ENCODE peak calls at places on chromosomes 1 and 21, in six cellular contexts. One of them, this sample, is unnamed.
A peak's percentile ranks its signal among the peaks of the same experiment; 100 is the strongest.

GRCh38 chr1:207868252-207868768 is 42.6 kb downstream of the CD34 start:
- DNase-seq in Peyer's patch: no peak
- DNase-seq in KBM-7: peak; percentile 32
- DNase-seq in glutamatergic neuron: no peak
- DNase-seq in left colon: peak; percentile 74
- DNase-seq in lung microvascular endothelial cell: peak; percentile 52
- DNase-seq in this sample: no peak

GRCh38 chr1:110463695-110464094 is 12.7 kb downstream of the PROK1 start:
- DNase-seq in Peyer's patch: no peak
- DNase-seq in KBM-7: no peak
- DNase-seq in glutamatergic neuron: no peak
- DNase-seq in left colon: no peak
- DNase-seq in lung microvascular endothelial cell: no peak
- DNase-seq in this sample: no peak

GRCh38 chr1:182257369-182258063 is 134.1 kb downstream of the GLUL start:
- DNase-seq in Peyer's patch: no peak
- DNase-seq in KBM-7: no peak
- DNase-seq in glutamatergic neuron: no peak
- DNase-seq in left colon: no peak
- DNase-seq in lung microvascular endothelial cell: no peak
- DNase-seq in this sample: no peak

GRCh38 chr21:27466175-27466574 is 499.3 kb upstream of the ADAMTS5 start:
- DNase-seq in Peyer's patch: no peak
- DNase-seq in KBM-7: no peak
- DNase-seq in glutamatergic neuron: no peak
- DNase-seq in left colon: no peak
- DNase-seq in lung microvascular endothelial cell: no peak
- DNase-seq in this sample: no peak

GRCh38 chr1:115320368-115320767 is 17.7 kb downstream of the NGF start:
- DNase-seq in Peyer's patch: no peak
- DNase-seq in KBM-7: no peak
- DNase-seq in glutamatergic neuron: no peak
- DNase-seq in left colon: no peak
- DNase-seq in lung microvascular endothelial cell: no peak
- DNase-seq in this sample: no peak

GRCh38 chr1:147502760-147503159 is 38.5 kb upstream of the BCL9 start:
- DNase-seq in Peyer's patch: no peak
- DNase-seq in KBM-7: no peak
- DNase-seq in glutamatergic neuron: no peak
- DNase-seq in left colon: no peak
- DNase-seq in lung microvascular endothelial cell: no peak
- DNase-seq in this sample: no peak

GRCh38 chr1:51414811-51415210 is 84.4 kb upstream of the TTC39A start:
- DNase-seq in Peyer's patch: no peak
- DNase-seq in KBM-7: no peak
- DNase-seq in glutamatergic neuron: no peak
- DNase-seq in left colon: no peak
- DNase-seq in lung microvascular endothelial cell: no peak
- DNase-seq in this sample: no peak

GRCh38 chr1:67097305-67097704 is 37.5 kb downstream of the C1orf141 start:
- DNase-seq in Peyer's patch: no peak
- DNase-seq in KBM-7: no peak
- DNase-seq in glutamatergic neuron: no peak
- DNase-seq in left colon: no peak
- DNase-seq in lung microvascular endothelial cell: no peak
- DNase-seq in this sample: no peak

GRCh38 chr21:37435120-37435519 is 68.5 kb downstream of the DYRK1A start:
- DNase-seq in Peyer's patch: no peak
- DNase-seq in KBM-7: peak; percentile 77
- DNase-seq in glutamatergic neuron: peak; percentile 51
- DNase-seq in left colon: no peak
- DNase-seq in lung microvascular endothelial cell: peak; percentile 99
- DNase-seq in this sample: no peak

GRCh38 chr1:24768873-24769605 is 23.8 kb downstream of the CLIC4 start:
- DNase-seq in Peyer's patch: no peak
- DNase-seq in KBM-7: no peak
- DNase-seq in glutamatergic neuron: no peak
- DNase-seq in left colon: no peak
- DNase-seq in lung microvascular endothelial cell: no peak
- DNase-seq in this sample: no peak

GRCh38 chr1:22760453-22760852 is 49.8 kb downstream of the EPHB2 start:
- DNase-seq in Peyer's patch: no peak
- DNase-seq in KBM-7: no peak
- DNase-seq in glutamatergic neuron: no peak
- DNase-seq in left colon: no peak
- DNase-seq in lung microvascular endothelial cell: no peak
- DNase-seq in this sample: no peak

GRCh38 chr1:3066250-3066711 is 2.7 kb upstream of the PRDM16 start:
- DNase-seq in Peyer's patch: peak; percentile 51
- DNase-seq in KBM-7: no peak
- DNase-seq in glutamatergic neuron: no peak
- DNase-seq in left colon: no peak
- DNase-seq in lung microvascular endothelial cell: peak; percentile 27
- DNase-seq in this sample: peak; percentile 37

GRCh38 chr1:24966724-24967346 is 36.8 kb upstream of the RUNX3 start:
- DNase-seq in Peyer's patch: peak; percentile 34
- DNase-seq in KBM-7: no peak
- DNase-seq in glutamatergic neuron: no peak
- DNase-seq in left colon: no peak
- DNase-seq in lung microvascular endothelial cell: peak; percentile 63
- DNase-seq in this sample: no peak

GRCh38 chr1:93029317-93029716 is 49.8 kb upstream of the MTF2 start:
- DNase-seq in Peyer's patch: no peak
- DNase-seq in KBM-7: peak; percentile 62
- DNase-seq in glutamatergic neuron: no peak
- DNase-seq in left colon: no peak
- DNase-seq in lung microvascular endothelial cell: no peak
- DNase-seq in this sample: no peak

GRCh38 chr1:111864862-111865261 is 109.2 kb downstream of the DDX20 start:
- DNase-seq in Peyer's patch: no peak
- DNase-seq in KBM-7: peak; percentile 11
- DNase-seq in glutamatergic neuron: no peak
- DNase-seq in left colon: no peak
- DNase-seq in lung microvascular endothelial cell: peak; percentile 5
- DNase-seq in this sample: no peak

GRCh38 chr1:7420706-7421105 is 350.4 kb upstream of the VAMP3 start:
- DNase-seq in Peyer's patch: peak; percentile 3
- DNase-seq in KBM-7: no peak
- DNase-seq in glutamatergic neuron: peak; percentile 2
- DNase-seq in left colon: no peak
- DNase-seq in lung microvascular endothelial cell: no peak
- DNase-seq in this sample: peak; percentile 5

GRCh38 chr1:40750326-40750975 is 33.1 kb upstream of the KCNQ4 start:
- DNase-seq in Peyer's patch: no peak
- DNase-seq in KBM-7: no peak
- DNase-seq in glutamatergic neuron: no peak
- DNase-seq in left colon: no peak
- DNase-seq in lung microvascular endothelial cell: no peak
- DNase-seq in this sample: no peak

GRCh38 chr21:44892536-44893277 is 19.2 kb upstream of the PTTG1IP start:
- DNase-seq in Peyer's patch: peak; percentile 79
- DNase-seq in KBM-7: peak; percentile 75
- DNase-seq in glutamatergic neuron: peak; percentile 79
- DNase-seq in left colon: peak; percentile 75
- DNase-seq in lung microvascular endothelial cell: peak; percentile 48
- DNase-seq in this sample: peak; percentile 75

GRCh38 chr1:53644909-53645689 is 93.9 kb downstream of the GLIS1 start:
- DNase-seq in Peyer's patch: peak; percentile 6
- DNase-seq in KBM-7: no peak
- DNase-seq in glutamatergic neuron: no peak
- DNase-seq in left colon: no peak
- DNase-seq in lung microvascular endothelial cell: peak; percentile 32
- DNase-seq in this sample: no peak

GRCh38 chr1:207789792-207790787 is 38.2 kb downstream of the CD46 start:
- DNase-seq in Peyer's patch: no peak
- DNase-seq in KBM-7: no peak
- DNase-seq in glutamatergic neuron: no peak
- DNase-seq in left colon: no peak
- DNase-seq in lung microvascular endothelial cell: no peak
- DNase-seq in this sample: no peak

GRCh38 chr1:103191327-103191726 is 83.0 kb upstream of the COL11A1 start:
- DNase-seq in Peyer's patch: no peak
- DNase-seq in KBM-7: no peak
- DNase-seq in glutamatergic neuron: no peak
- DNase-seq in left colon: no peak
- DNase-seq in lung microvascular endothelial cell: no peak
- DNase-seq in this sample: no peak

GRCh38 chr1:188986751-188987417 is 1490.8 kb downstream of the BRINP3 start:
- DNase-seq in Peyer's patch: no peak
- DNase-seq in KBM-7: no peak
- DNase-seq in glutamatergic neuron: peak; percentile 63
- DNase-seq in left colon: no peak
- DNase-seq in lung microvascular endothelial cell: no peak
- DNase-seq in this sample: no peak

GRCh38 chr1:204446413-204447111 is 34.9 kb upstream of the PPP1R15B start:
- DNase-seq in Peyer's patch: peak; percentile 81
- DNase-seq in KBM-7: peak; percentile 71
- DNase-seq in glutamatergic neuron: peak; percentile 91
- DNase-seq in left colon: peak; percentile 81
- DNase-seq in lung microvascular endothelial cell: peak; percentile 74
- DNase-seq in this sample: peak; percentile 44

GRCh38 chr1:91806146-91806545 is 79.8 kb downstream of the TGFBR3 start:
- DNase-seq in Peyer's patch: no peak
- DNase-seq in KBM-7: no peak
- DNase-seq in glutamatergic neuron: no peak
- DNase-seq in left colon: no peak
- DNase-seq in lung microvascular endothelial cell: no peak
- DNase-seq in this sample: peak; percentile 46

GRCh38 chr1:180150982-180151381 is 3.7 kb upstream of the QSOX1 start:
- DNase-seq in Peyer's patch: no peak
- DNase-seq in KBM-7: peak; percentile 81
- DNase-seq in glutamatergic neuron: no peak
- DNase-seq in left colon: no peak
- DNase-seq in lung microvascular endothelial cell: peak; percentile 32
- DNase-seq in this sample: no peak

GRCh38 chr1:117802546-117803257 is 126.7 kb downstream of the GDAP2 start:
- DNase-seq in Peyer's patch: no peak
- DNase-seq in KBM-7: no peak
- DNase-seq in glutamatergic neuron: no peak
- DNase-seq in left colon: no peak
- DNase-seq in lung microvascular endothelial cell: peak; percentile 8
- DNase-seq in this sample: no peak

This sample was measured in mesothelial cell of epicardium.